ENCODE peak calls at places on chromosome 3, in eight cellular contexts. V is effector memory CD8-positive, alpha-beta T cell; H is cardiac muscle cell; Q is HS-27A; A is epithelial cell of prostate; M is EH; J is left cardiac atrium; U is activated T-helper 1 cell treated with anti-CD3 and anti-CD28 coated beads, Interleukin-2, amount 50 U/mL, for 16 hours. Z is an unnamed sample.

GRCh38 chr3:125684199-125684598 is 88.9 kb upstream of the OSBPL11 start:
- DNase-seq in U (no peak), J (no peak), A (no peak), M (peak), H (peak), Q (no peak), V (no peak), Z (peak)

GRCh38 chr3:4735243-4735642 is 242.1 kb downstream of the ITPR1 start:
- DNase-seq in M (no peak), Q (no peak), A (no peak), U (no peak), J (no peak), V (no peak), H (no peak), Z (no peak)

GRCh38 chr3:126753191-126754160 is 49.4 kb downstream of the CHCHD6 start:
- DNase-seq in J (no peak), V (no peak), H (no peak), U (no peak), A (peak), Q (peak), M (peak), Z (no peak)

GRCh38 chr3:30004481-30004880 is 601.9 kb upstream of the TGFBR2 start:
- DNase-seq in V (no peak), H (no peak), M (peak), Q (no peak), J (no peak), A (no peak), U (no peak), Z (no peak)

GRCh38 chr3:63912768-63913588 is 795 bp upstream of the SCAANT1 start:
- DNase-seq in Q (no peak), V (peak), U (peak), A (no peak), H (peak), M (peak), J (peak), Z (no peak)

GRCh38 chr3:122019493-122019892 is 2.6 kb downstream of the ILDR1 start:
- DNase-seq in V (no peak), Q (no peak), M (no peak), A (no peak), J (no peak), H (no peak), U (no peak), Z (no peak)

GRCh38 chr3:183515968-183516851 is 39.3 kb downstream of the KLHL6 start:
- DNase-seq in Q (no peak), J (no peak), A (no peak), M (no peak), U (peak), H (no peak), V (peak), Z (no peak)

GRCh38 chr3:129608087-129608935 is 1.8 kb upstream of the PLXND1 start:
- DNase-seq in H (peak), V (no peak), U (no peak), A (no peak), Q (no peak), M (peak), J (no peak), Z (no peak)

GRCh38 chr3:46733026-46733800 is 15.5 kb upstream of the PRSS50 start:
- DNase-seq in U (no peak), J (no peak), Q (peak), V (no peak), M (peak), H (peak), A (no peak), Z (no peak)

GRCh38 chr3:21647961-21648360 is 103.0 kb downstream of the ZNF385D start:
- DNase-seq in V (no peak), A (no peak), H (no peak), Q (no peak), U (no peak), J (no peak), M (no peak), Z (no peak)

GRCh38 chr3:78244136-78244535 is 1204.2 kb downstream of the ROBO2 start:
- DNase-seq in V (no peak), M (no peak), Q (no peak), A (no peak), U (no peak), J (no peak), H (peak), Z (no peak)

GRCh38 chr3:55804170-55805095 is 317.3 kb upstream of the WNT5A start:
- DNase-seq in U (no peak), M (no peak), Q (no peak), V (no peak), H (no peak), J (no peak), A (no peak), Z (no peak)

GRCh38 chr3:197516517-197516889 is 39.3 kb downstream of the BDH1 start:
- DNase-seq in H (peak), A (peak), V (no peak), Q (no peak), J (no peak), M (peak), U (no peak), Z (no peak)

GRCh38 chr3:163657088-163657487 is 1421.2 kb downstream of the SI start:
- DNase-seq in M (no peak), A (no peak), H (no peak), J (no peak), V (no peak), U (no peak), Q (no peak), Z (no peak)

GRCh38 chr3:132445812-132446211 is 28.5 kb downstream of the DNAJC13 start:
- DNase-seq in V (no peak), M (peak), Q (no peak), H (peak), J (no peak), A (no peak), U (no peak), Z (peak)

GRCh38 chr3:29757054-29757777 is 476.3 kb downstream of the RBMS3 start:
- DNase-seq in J (no peak), A (no peak), Q (peak), U (no peak), V (no peak), M (peak), H (peak), Z (no peak)

GRCh38 chr3:110774496-110775265 is 296.9 kb upstream of the NECTIN3 start:
- DNase-seq in U (no peak), M (peak), A (no peak), Q (no peak), V (no peak), H (no peak), J (no peak), Z (no peak)

GRCh38 chr3:116164039-116164438 is 281.2 kb downstream of the LSAMP start:
- DNase-seq in H (no peak), U (no peak), J (no peak), A (no peak), M (no peak), V (no peak), Q (no peak), Z (no peak)

GRCh38 chr3:188646592-188646991 is 492.6 kb downstream of the LPP start:
- DNase-seq in H (no peak), M (no peak), U (no peak), Q (no peak), V (no peak), A (no peak), J (no peak), Z (no peak)

GRCh38 chr3:40504636-40505430 is 1.0 kb upstream of the ZNF620 start:
- DNase-seq in M (peak), J (peak), Q (peak), U (no peak), H (peak), V (no peak), A (peak), Z (no peak)

GRCh38 chr3:31472479-31473390 is 60.0 kb upstream of the STT3B start:
- DNase-seq in Q (peak), M (peak), J (no peak), U (no peak), A (no peak), H (peak), V (no peak), Z (no peak)

GRCh38 chr3:187702507-187703033 is at the start of gene RTP2:
- DNase-seq in Q (no peak), J (no peak), A (no peak), H (no peak), M (peak), U (no peak), V (no peak), Z (no peak)

GRCh38 chr3:147407107-147407494 is 758 bp upstream of the ZIC4 start:
- DNase-seq in A (no peak), J (no peak), H (no peak), Q (no peak), V (no peak), U (no peak), M (no peak), Z (no peak)

GRCh38 chr3:30597131-30597768 is 9.2 kb upstream of the TGFBR2 start:
- DNase-seq in H (peak), A (peak), Q (no peak), J (no peak), U (no peak), M (peak), V (no peak), Z (no peak)

GRCh38 chr3:188061133-188061532 is 92.8 kb upstream of the LPP start:
- DNase-seq in A (peak), V (peak), J (no peak), U (peak), H (peak), Q (no peak), M (peak), Z (no peak)

GRCh38 chr3:42491876-42492507 is 10.5 kb upstream of the VIPR1 start:
- DNase-seq in A (no peak), M (no peak), J (no peak), H (no peak), Q (no peak), V (no peak), U (no peak), Z (no peak)

Z was measured in HAP-1.